ENCODE peak calls at places on chromosomes 3 and 15, in seven cellular contexts. One of them, this sample, is unnamed. For H3K4me1, the result is how much of the 10 kb centered on the place peaks cover.

GRCh38 chr15:81278306-81279029 is 45.5 kb downstream of the STARD5 start:
- DNase-seq in cardiac muscle cell: no peak
- DNase-seq in GM23248: no peak
- DNase-seq in left ventricle myocardium inferior: no peak
- DNase-seq in A673: no peak
- DNase-seq in SK-N-SH: no peak
- DNase-seq in CD4-positive, CD25-positive, alpha-beta regulatory T cell: no peak
- DNase-seq in this sample: no peak

GRCh38 chr3:61247191-61247590 is 4.1 kb downstream of the FHIT start:
- DNase-seq in GM23248: no peak
- DNase-seq in left ventricle myocardium inferior: no peak
- DNase-seq in cardiac muscle cell: no peak
- DNase-seq in SK-N-SH: no peak
- DNase-seq in CD4-positive, CD25-positive, alpha-beta regulatory T cell: no peak
- DNase-seq in A673: no peak
- DNase-seq in this sample: no peak

GRCh38 chr3:183149915-183150825 is 12.4 kb downstream of the LAMP3 start:
- DNase-seq in A673: peak
- DNase-seq in CD4-positive, CD25-positive, alpha-beta regulatory T cell: no peak
- DNase-seq in cardiac muscle cell: peak
- DNase-seq in GM23248: peak
- DNase-seq in left ventricle myocardium inferior: no peak
- DNase-seq in SK-N-SH: no peak
- DNase-seq in this sample: no peak

GRCh38 chr3:36615861-36616260 is 148.5 kb downstream of the DCLK3 start:
- DNase-seq in A673: no peak
- DNase-seq in SK-N-SH: no peak
- DNase-seq in cardiac muscle cell: no peak
- DNase-seq in CD4-positive, CD25-positive, alpha-beta regulatory T cell: no peak
- DNase-seq in GM23248: no peak
- DNase-seq in left ventricle myocardium inferior: no peak
- DNase-seq in this sample: no peak

GRCh38 chr3:57596495-57597239 is 477 bp downstream of the ARF4 start:
- DNase-seq in GM23248: peak
- DNase-seq in left ventricle myocardium inferior: peak
- DNase-seq in CD4-positive, CD25-positive, alpha-beta regulatory T cell: peak
- DNase-seq in cardiac muscle cell: peak
- DNase-seq in SK-N-SH: peak
- DNase-seq in A673: peak
- DNase-seq in this sample: peak

GRCh38 chr3:15797600-15798303 is at the start of gene ANKRD28:
- DNase-seq in left ventricle myocardium inferior: no peak
- DNase-seq in CD4-positive, CD25-positive, alpha-beta regulatory T cell: no peak
- DNase-seq in SK-N-SH: peak
- DNase-seq in A673: peak
- DNase-seq in cardiac muscle cell: peak
- DNase-seq in GM23248: peak
- DNase-seq in this sample: peak

GRCh38 chr15:53307952-53308624 is 451.4 kb downstream of the WDR72 start:
- DNase-seq in CD4-positive, CD25-positive, alpha-beta regulatory T cell: no peak
- DNase-seq in cardiac muscle cell: no peak
- DNase-seq in left ventricle myocardium inferior: no peak
- DNase-seq in SK-N-SH: no peak
- DNase-seq in GM23248: no peak
- DNase-seq in A673: no peak
- DNase-seq in this sample: peak

GRCh38 chr3:61829301-61830110 is 268.1 kb downstream of the PTPRG start:
- DNase-seq in CD4-positive, CD25-positive, alpha-beta regulatory T cell: no peak
- DNase-seq in cardiac muscle cell: no peak
- DNase-seq in GM23248: no peak
- DNase-seq in SK-N-SH: no peak
- DNase-seq in left ventricle myocardium inferior: no peak
- DNase-seq in A673: no peak
- DNase-seq in this sample: no peak

GRCh38 chr15:89984421-89985010 is 16.6 kb upstream of the ZNF710 start:
- DNase-seq in cardiac muscle cell: no peak
- DNase-seq in SK-N-SH: no peak
- DNase-seq in A673: no peak
- DNase-seq in CD4-positive, CD25-positive, alpha-beta regulatory T cell: no peak
- DNase-seq in left ventricle myocardium inferior: no peak
- DNase-seq in GM23248: no peak
- DNase-seq in this sample: no peak

GRCh38 chr3:134002326-134002725 is 27.4 kb downstream of the SLCO2A1 start:
- DNase-seq in GM23248: peak
- DNase-seq in left ventricle myocardium inferior: no peak
- DNase-seq in CD4-positive, CD25-positive, alpha-beta regulatory T cell: no peak
- DNase-seq in SK-N-SH: no peak
- DNase-seq in A673: no peak
- DNase-seq in cardiac muscle cell: peak
- DNase-seq in this sample: no peak

GRCh38 chr3:12476238-12476897 is 7.9 kb upstream of the TSEN2 start:
- DNase-seq in GM23248: peak
- DNase-seq in left ventricle myocardium inferior: no peak
- DNase-seq in SK-N-SH: no peak
- DNase-seq in A673: no peak
- DNase-seq in cardiac muscle cell: peak
- DNase-seq in CD4-positive, CD25-positive, alpha-beta regulatory T cell: no peak
- DNase-seq in this sample: peak

GRCh38 chr3:106685751-106686150 is 691.5 kb upstream of the CCDC54 start:
- DNase-seq in left ventricle myocardium inferior: no peak
- DNase-seq in SK-N-SH: no peak
- DNase-seq in GM23248: no peak
- DNase-seq in A673: no peak
- DNase-seq in cardiac muscle cell: no peak
- DNase-seq in CD4-positive, CD25-positive, alpha-beta regulatory T cell: no peak
- DNase-seq in this sample: no peak

GRCh38 chr3:61594978-61595687 is 33.8 kb downstream of the PTPRG start:
- DNase-seq in SK-N-SH: no peak
- DNase-seq in A673: no peak
- DNase-seq in CD4-positive, CD25-positive, alpha-beta regulatory T cell: no peak
- DNase-seq in GM23248: peak
- DNase-seq in left ventricle myocardium inferior: no peak
- DNase-seq in cardiac muscle cell: peak
- DNase-seq in this sample: no peak

GRCh38 chr15:78234515-78235040 is at the start of gene ACSBG1:
- DNase-seq in cardiac muscle cell: no peak
- DNase-seq in CD4-positive, CD25-positive, alpha-beta regulatory T cell: no peak
- DNase-seq in A673: no peak
- DNase-seq in SK-N-SH: no peak
- DNase-seq in left ventricle myocardium inferior: no peak
- DNase-seq in GM23248: no peak
- DNase-seq in this sample: no peak

GRCh38 chr3:97821413-97821809 is 400 bp upstream of the CRYBG3 start:
- DNase-seq in left ventricle myocardium inferior: peak
- DNase-seq in A673: no peak
- DNase-seq in GM23248: no peak
- DNase-seq in SK-N-SH: peak
- DNase-seq in cardiac muscle cell: no peak
- DNase-seq in CD4-positive, CD25-positive, alpha-beta regulatory T cell: no peak
- DNase-seq in this sample: no peak

GRCh38 chr15:83099290-83099689 is 8.2 kb upstream of the TM6SF1 start:
- DNase-seq in CD4-positive, CD25-positive, alpha-beta regulatory T cell: no peak
- DNase-seq in cardiac muscle cell: no peak
- DNase-seq in GM23248: no peak
- DNase-seq in A673: no peak
- DNase-seq in left ventricle myocardium inferior: no peak
- DNase-seq in SK-N-SH: no peak
- DNase-seq in this sample: no peak

GRCh38 chr15:32872606-32873291 is 154.9 kb downstream of the GREM1 start:
- DNase-seq in CD4-positive, CD25-positive, alpha-beta regulatory T cell: no peak
- DNase-seq in GM23248: peak
- DNase-seq in cardiac muscle cell: peak
- DNase-seq in left ventricle myocardium inferior: peak
- DNase-seq in SK-N-SH: no peak
- DNase-seq in A673: no peak
- DNase-seq in this sample: no peak

GRCh38 chr15:48520376-48521155 is 124.9 kb downstream of the FBN1 start:
- DNase-seq in CD4-positive, CD25-positive, alpha-beta regulatory T cell: no peak
- DNase-seq in A673: peak
- DNase-seq in cardiac muscle cell: no peak
- DNase-seq in SK-N-SH: no peak
- DNase-seq in left ventricle myocardium inferior: no peak
- DNase-seq in GM23248: no peak
- DNase-seq in this sample: no peak

GRCh38 chr15:51193526-51193925 is 98.8 kb upstream of the TNFAIP8L3 start:
- DNase-seq in A673: no peak
- DNase-seq in GM23248: no peak
- DNase-seq in SK-N-SH: no peak
- DNase-seq in cardiac muscle cell: peak
- DNase-seq in CD4-positive, CD25-positive, alpha-beta regulatory T cell: no peak
- DNase-seq in left ventricle myocardium inferior: no peak
- DNase-seq in this sample: no peak

GRCh38 chr15:52653451-52653964 is 25.7 kb downstream of the ATOSA start:
- DNase-seq in CD4-positive, CD25-positive, alpha-beta regulatory T cell: no peak
- DNase-seq in SK-N-SH: no peak
- DNase-seq in left ventricle myocardium inferior: no peak
- DNase-seq in cardiac muscle cell: peak
- DNase-seq in A673: peak
- DNase-seq in GM23248: peak
- DNase-seq in this sample: peak

GRCh38 chr3:195035345-195036202 is 235.4 kb downstream of the XXYLT1 start:
- DNase-seq in cardiac muscle cell: no peak
- DNase-seq in A673: peak
- DNase-seq in GM23248: no peak
- DNase-seq in CD4-positive, CD25-positive, alpha-beta regulatory T cell: no peak
- DNase-seq in SK-N-SH: peak
- DNase-seq in left ventricle myocardium inferior: no peak
- DNase-seq in this sample: no peak

GRCh38 chr3:187183903-187184302 is 13.4 kb upstream of the RTP1 start:
- DNase-seq in SK-N-SH: no peak
- DNase-seq in A673: peak
- DNase-seq in GM23248: peak
- DNase-seq in cardiac muscle cell: peak
- DNase-seq in CD4-positive, CD25-positive, alpha-beta regulatory T cell: no peak
- DNase-seq in left ventricle myocardium inferior: no peak
- DNase-seq in this sample: no peak

GRCh38 chr3:87792532-87793321 is 266.1 kb downstream of the CGGBP1 start:
- DNase-seq in A673: peak
- DNase-seq in left ventricle myocardium inferior: no peak
- DNase-seq in SK-N-SH: peak
- DNase-seq in cardiac muscle cell: peak
- DNase-seq in GM23248: peak
- DNase-seq in CD4-positive, CD25-positive, alpha-beta regulatory T cell: no peak
- DNase-seq in this sample: peak

DNA sequence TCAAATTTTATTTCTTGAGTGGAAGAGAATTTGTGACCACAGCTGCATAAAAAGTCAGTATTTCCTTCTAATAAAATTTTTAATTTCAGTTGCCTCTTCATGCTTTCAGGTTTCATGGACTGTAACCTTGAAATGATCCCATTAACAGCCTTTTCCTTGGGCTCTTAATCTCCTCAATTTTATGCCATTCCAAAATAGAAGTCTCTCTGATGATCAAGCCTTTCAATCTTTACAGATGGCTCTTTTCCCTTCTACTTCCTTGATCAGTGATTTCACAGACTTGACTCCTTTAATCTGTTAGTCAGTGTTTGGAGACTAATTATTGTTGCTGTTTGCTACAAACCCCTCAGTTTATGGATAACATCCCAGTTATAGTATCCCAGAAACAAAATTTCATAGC is 11.9 kb downstream of the TSC22D2 start:
- DNase-seq in GM23248: no peak
- DNase-seq in left ventricle myocardium inferior: no peak
- DNase-seq in SK-N-SH: no peak
- DNase-seq in CD4-positive, CD25-positive, alpha-beta regulatory T cell: no peak
- DNase-seq in cardiac muscle cell: no peak
- DNase-seq in A673: no peak
- DNase-seq in this sample: no peak
- H3K4me1 ChIP-seq in GM23248: half or more
- H3K4me1 ChIP-seq in left ventricle myocardium inferior: half or more
- H3K4me1 ChIP-seq in SK-N-SH: under half
- H3K4me1 ChIP-seq in CD4-positive, CD25-positive, alpha-beta regulatory T cell: under half
- H3K4me1 ChIP-seq in cardiac muscle cell: under half
- H3K4me1 ChIP-seq in A673: half or more
- H3K4me1 ChIP-seq in this sample: half or more

GRCh38 chr15:60424006-60424405 is 26.2 kb upstream of the ANXA2 start:
- DNase-seq in CD4-positive, CD25-positive, alpha-beta regulatory T cell: no peak
- DNase-seq in A673: no peak
- DNase-seq in GM23248: no peak
- DNase-seq in left ventricle myocardium inferior: no peak
- DNase-seq in cardiac muscle cell: no peak
- DNase-seq in SK-N-SH: no peak
- DNase-seq in this sample: no peak
- H3K4me1 ChIP-seq in CD4-positive, CD25-positive, alpha-beta regulatory T cell: under half
- H3K4me1 ChIP-seq in A673: under half
- H3K4me1 ChIP-seq in GM23248: half or more
- H3K4me1 ChIP-seq in left ventricle myocardium inferior: under half
- H3K4me1 ChIP-seq in cardiac muscle cell: under half
- H3K4me1 ChIP-seq in SK-N-SH: under half
- H3K4me1 ChIP-seq in this sample: half or more

GRCh38 chr15:30041868-30042267 is 40.9 kb upstream of the GOLGA8J start:
- DNase-seq in SK-N-SH: no peak
- DNase-seq in left ventricle myocardium inferior: no peak
- DNase-seq in CD4-positive, CD25-positive, alpha-beta regulatory T cell: no peak
- DNase-seq in cardiac muscle cell: no peak
- DNase-seq in GM23248: no peak
- DNase-seq in A673: no peak
- DNase-seq in this sample: no peak

GRCh38 chr15:30038667-30039523 is 43.9 kb upstream of the GOLGA8J start:
- DNase-seq in GM23248: no peak
- DNase-seq in SK-N-SH: peak
- DNase-seq in left ventricle myocardium inferior: no peak
- DNase-seq in cardiac muscle cell: no peak
- DNase-seq in CD4-positive, CD25-positive, alpha-beta regulatory T cell: no peak
- DNase-seq in A673: peak
- DNase-seq in this sample: no peak

GRCh38 chr15:30043211-30043655 is 39.5 kb upstream of the GOLGA8J start:
- DNase-seq in A673: no peak
- DNase-seq in cardiac muscle cell: peak
- DNase-seq in GM23248: peak
- DNase-seq in left ventricle myocardium inferior: no peak
- DNase-seq in SK-N-SH: peak
- DNase-seq in CD4-positive, CD25-positive, alpha-beta regulatory T cell: no peak
- DNase-seq in this sample: peak

GRCh38 chr15:30044377-30044776 is 38.4 kb upstream of the GOLGA8J start:
- DNase-seq in cardiac muscle cell: no peak
- DNase-seq in GM23248: no peak
- DNase-seq in SK-N-SH: no peak
- DNase-seq in CD4-positive, CD25-positive, alpha-beta regulatory T cell: no peak
- DNase-seq in A673: no peak
- DNase-seq in left ventricle myocardium inferior: no peak
- DNase-seq in this sample: no peak

GRCh38 chr15:30042556-30042955 is 40.2 kb upstream of the GOLGA8J start:
- DNase-seq in A673: no peak
- DNase-seq in left ventricle myocardium inferior: no peak
- DNase-seq in GM23248: no peak
- DNase-seq in SK-N-SH: no peak
- DNase-seq in cardiac muscle cell: peak
- DNase-seq in CD4-positive, CD25-positive, alpha-beta regulatory T cell: no peak
- DNase-seq in this sample: no peak
- H3K4me1 ChIP-seq in A673: under half
- H3K4me1 ChIP-seq in left ventricle myocardium inferior: under half
- H3K4me1 ChIP-seq in GM23248: under half
- H3K4me1 ChIP-seq in SK-N-SH: under half
- H3K4me1 ChIP-seq in cardiac muscle cell: under half
- H3K4me1 ChIP-seq in CD4-positive, CD25-positive, alpha-beta regulatory T cell: under half
- H3K4me1 ChIP-seq in this sample: under half

DNA sequence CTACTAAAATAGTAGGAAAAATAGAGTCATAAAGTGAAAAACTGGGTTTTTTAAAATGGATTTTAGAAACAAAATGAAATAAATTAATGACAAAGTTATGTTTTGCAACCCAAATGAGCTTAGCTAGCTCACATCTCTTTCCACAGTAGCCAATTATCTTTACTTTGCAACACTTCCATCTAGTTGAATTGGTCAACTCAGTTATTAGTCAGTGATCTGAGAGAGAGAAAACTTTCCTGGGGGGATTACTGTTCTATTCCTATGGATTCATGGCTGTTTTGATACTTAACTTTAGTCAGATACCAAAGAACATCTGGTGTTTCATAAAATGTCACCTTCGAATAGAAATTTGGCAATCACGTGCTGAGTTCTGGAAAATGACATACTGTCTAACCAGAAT is 45.0 kb upstream of the CCDC80 start:
- DNase-seq in left ventricle myocardium inferior: no peak
- DNase-seq in cardiac muscle cell: no peak
- DNase-seq in GM23248: peak
- DNase-seq in SK-N-SH: no peak
- DNase-seq in A673: no peak
- DNase-seq in CD4-positive, CD25-positive, alpha-beta regulatory T cell: no peak
- DNase-seq in this sample: no peak
- H3K4me1 ChIP-seq in left ventricle myocardium inferior: under half
- H3K4me1 ChIP-seq in cardiac muscle cell: under half
- H3K4me1 ChIP-seq in GM23248: half or more
- H3K4me1 ChIP-seq in SK-N-SH: under half
- H3K4me1 ChIP-seq in A673: under half
- H3K4me1 ChIP-seq in CD4-positive, CD25-positive, alpha-beta regulatory T cell: under half
- H3K4me1 ChIP-seq in this sample: half or more

This sample was measured in A549.